ENCODE peak calls at places on chromosomes 6 and 20, in six cellular contexts. R is GM12891; L is nephron progenitor cell; U is NCI-H748 treated with DMSO at 0.1 percent for 48 hours; S is effector memory CD8-positive, alpha-beta T cell; Z is stimulated activated CD8-positive, alpha-beta memory T cell treated with anti-CD3 and anti-CD28 coated beads, Interleukin-7, amount 100 ng/mL, for 1 hour. H is an unnamed sample.

GRCh38 chr6:56368484-56368883 is 121.1 kb upstream of the COL21A1 start:
- DNase-seq in R (no peak), S (no peak), L (no peak), U (no peak), Z (no peak), H (no peak)

GRCh38 chr6:33694977-33695376 is 16.5 kb downstream of the UQCC2 start:
- DNase-seq in L (no peak), R (no peak), U (no peak), S (no peak), Z (no peak), H (no peak)

GRCh38 chr20:51446656-51447055 is 95.9 kb downstream of the NFATC2 start:
- DNase-seq in L (no peak), U (no peak), S (no peak), R (no peak), Z (no peak), H (no peak)

GRCh38 chr6:14224359-14225103 is 107.0 kb downstream of the CD83 start:
- DNase-seq in R (peak; percentile 13), L (no peak), U (no peak), S (no peak), Z (no peak), H (no peak)

GRCh38 chr6:621916-622315 is 35.0 kb downstream of the HUS1B start:
- DNase-seq in U (no peak), R (no peak), Z (no peak), L (no peak), S (no peak), H (no peak)

GRCh38 chr6:21176197-21176596 is 417.4 kb upstream of the SOX4 start:
- DNase-seq in S (no peak), U (no peak), L (no peak), Z (no peak), R (no peak), H (no peak)

GRCh38 chr6:146984251-146984924 is 219.8 kb upstream of the STXBP5 start:
- DNase-seq in S (no peak), Z (no peak), R (no peak), L (no peak), U (no peak), H (no peak)

GRCh38 chr6:36874016-36874442 is 574 bp downstream of the PPIL1 start:
- DNase-seq in Z (no peak), L (no peak), R (no peak), S (no peak), U (no peak), H (no peak)

GRCh38 chr20:57501461-57502330 is 23.2 kb downstream of the CTCFL start:
- DNase-seq in Z (no peak), S (no peak), U (no peak), R (no peak), L (no peak), H (no peak)

GRCh38 chr6:39102024-39102820 is 12.8 kb downstream of the SAYSD1 start:
- DNase-seq in S (no peak), U (peak; percentile 34), R (no peak), Z (no peak), L (peak; percentile 66), H (no peak)

GRCh38 chr6:149170564-149171452 is 146.7 kb upstream of the TAB2 start:
- DNase-seq in L (no peak), Z (no peak), U (peak; percentile 82), S (no peak), R (no peak), H (no peak)

GRCh38 chr20:33108641-33109040 is 29.2 kb downstream of the BPIFB4 start:
- DNase-seq in L (no peak), R (no peak), Z (no peak), S (no peak), U (no peak), H (no peak)

GRCh38 chr6:166670894-166671293 is 43.8 kb upstream of the RPS6KA2 start:
- DNase-seq in L (no peak), R (no peak), U (no peak), S (no peak), Z (no peak), H (no peak)

GRCh38 chr6:3965071-3965718 is 113.7 kb downstream of the FAM217A start:
- DNase-seq in U (no peak), Z (no peak), L (no peak), S (no peak), R (no peak), H (no peak)

GRCh38 chr6:41740366-41741162 is 5.2 kb upstream of the TFEB start:
- DNase-seq in U (no peak), R (no peak), Z (no peak), L (no peak), S (no peak), H (no peak)

GRCh38 chr20:42430525-42431046 is 759.1 kb downstream of the PTPRT start:
- DNase-seq in Z (no peak), U (no peak), L (no peak), S (no peak), R (no peak), H (no peak)

GRCh38 chr6:90917371-90917770 is 330.5 kb upstream of the MAP3K7 start:
- DNase-seq in R (no peak), Z (no peak), L (no peak), U (no peak), S (no peak), H (no peak)

GRCh38 chr6:69914015-69914485 is 47.7 kb downstream of the COL19A1 start:
- DNase-seq in R (no peak), L (no peak), Z (no peak), U (no peak), S (no peak), H (no peak)

GRCh38 chr20:1835531-1835930 is 59.7 kb upstream of the SIRPA start:
- DNase-seq in L (no peak), U (no peak), Z (no peak), R (no peak), S (no peak), H (no peak)

GRCh38 chr20:2293486-2293885 is 2.3 kb upstream of the TGM3 start:
- DNase-seq in Z (no peak), R (no peak), S (no peak), L (no peak), U (no peak), H (no peak)

GRCh38 chr6:161547617-161548016 is 273.8 kb upstream of the AGPAT4 start:
- DNase-seq in R (no peak), S (no peak), U (peak; percentile 13), Z (no peak), L (no peak), H (no peak)

GRCh38 chr20:21360686-21361085 is 36.6 kb downstream of the NKX2-4 start:
- DNase-seq in R (no peak), U (no peak), S (no peak), L (no peak), Z (no peak), H (no peak)